ENCODE peak calls at places on chromosome 16, in four cellular contexts. One of them, this sample, is unnamed.

GRCh38 chr16:27920391-27920891 is 143.1 kb downstream of the GSG1L start:
- DNase-seq in GM12878: no peak
- DNase-seq in H1: peak
- DNase-seq in HepG2: peak
- DNase-seq in this sample: peak

GRCh38 chr16:70747703-70748631 is 53.0 kb downstream of the VAC14 start:
- DNase-seq in GM12878: no peak
- DNase-seq in H1: no peak
- DNase-seq in HepG2: no peak
- DNase-seq in this sample: no peak

GRCh38 chr16:23134274-23134673 is 15.0 kb downstream of the USP31 start:
- DNase-seq in GM12878: no peak
- DNase-seq in H1: no peak
- DNase-seq in HepG2: peak
- DNase-seq in this sample: no peak

GRCh38 chr16:69818811-69819587 is 56.9 kb downstream of the WWP2 start:
- DNase-seq in GM12878: no peak
- DNase-seq in H1: no peak
- DNase-seq in HepG2: no peak
- DNase-seq in this sample: peak

GRCh38 chr16:31265329-31266245 is 5.8 kb downstream of the ITGAM start:
- DNase-seq in GM12878: peak
- DNase-seq in H1: peak
- DNase-seq in HepG2: no peak
- DNase-seq in this sample: no peak

GRCh38 chr16:72172105-72173034 is at the start of gene PMFBP1:
- DNase-seq in GM12878: peak
- DNase-seq in H1: no peak
- DNase-seq in HepG2: peak
- DNase-seq in this sample: no peak

GRCh38 chr16:719815-720506 is 985 bp upstream of the ANTKMT start:
- DNase-seq in GM12878: no peak
- DNase-seq in H1: no peak
- DNase-seq in HepG2: peak
- DNase-seq in this sample: no peak

GRCh38 chr16:71311553-71312158 is 22.5 kb upstream of the CMTR2 start:
- DNase-seq in GM12878: no peak
- DNase-seq in H1: peak
- DNase-seq in HepG2: peak
- DNase-seq in this sample: peak

GRCh38 chr16:15494231-15494630 is 59.8 kb downstream of the BMERB1 start:
- DNase-seq in GM12878: no peak
- DNase-seq in H1: no peak
- DNase-seq in HepG2: peak
- DNase-seq in this sample: no peak

GRCh38 chr16:56866955-56867830 is 2.2 kb downstream of the SLC12A3 start:
- DNase-seq in GM12878: no peak
- DNase-seq in H1: peak
- DNase-seq in HepG2: peak
- DNase-seq in this sample: no peak

GRCh38 chr16:49921106-49921505 is 65.2 kb upstream of the ZNF423 start:
- DNase-seq in GM12878: no peak
- DNase-seq in H1: no peak
- DNase-seq in HepG2: no peak
- DNase-seq in this sample: no peak

GRCh38 chr16:64339052-64339770 is 782.7 kb downstream of the CDH11 start:
- DNase-seq in GM12878: no peak
- DNase-seq in H1: no peak
- DNase-seq in HepG2: no peak
- DNase-seq in this sample: no peak

GRCh38 chr16:68972008-68972407 is 128.7 kb downstream of the TANGO6 start:
- DNase-seq in GM12878: no peak
- DNase-seq in H1: peak
- DNase-seq in HepG2: no peak
- DNase-seq in this sample: peak

GRCh38 chr16:49493836-49494235 is 120.2 kb downstream of the C16orf78 start:
- DNase-seq in GM12878: no peak
- DNase-seq in H1: no peak
- DNase-seq in HepG2: no peak
- DNase-seq in this sample: no peak

GRCh38 chr16:57123216-57123968 is 31.0 kb downstream of the CPNE2 start:
- DNase-seq in GM12878: no peak
- DNase-seq in H1: no peak
- DNase-seq in HepG2: no peak
- DNase-seq in this sample: no peak

GRCh38 chr16:58346831-58347371 is 45.4 kb upstream of the GINS3 start:
- DNase-seq in GM12878: no peak
- DNase-seq in H1: no peak
- DNase-seq in HepG2: no peak
- DNase-seq in this sample: no peak

GRCh38 chr16:2429771-2430663 is 770 bp downstream of the CCNF start:
- DNase-seq in GM12878: no peak
- DNase-seq in H1: no peak
- DNase-seq in HepG2: peak
- DNase-seq in this sample: no peak

DNA sequence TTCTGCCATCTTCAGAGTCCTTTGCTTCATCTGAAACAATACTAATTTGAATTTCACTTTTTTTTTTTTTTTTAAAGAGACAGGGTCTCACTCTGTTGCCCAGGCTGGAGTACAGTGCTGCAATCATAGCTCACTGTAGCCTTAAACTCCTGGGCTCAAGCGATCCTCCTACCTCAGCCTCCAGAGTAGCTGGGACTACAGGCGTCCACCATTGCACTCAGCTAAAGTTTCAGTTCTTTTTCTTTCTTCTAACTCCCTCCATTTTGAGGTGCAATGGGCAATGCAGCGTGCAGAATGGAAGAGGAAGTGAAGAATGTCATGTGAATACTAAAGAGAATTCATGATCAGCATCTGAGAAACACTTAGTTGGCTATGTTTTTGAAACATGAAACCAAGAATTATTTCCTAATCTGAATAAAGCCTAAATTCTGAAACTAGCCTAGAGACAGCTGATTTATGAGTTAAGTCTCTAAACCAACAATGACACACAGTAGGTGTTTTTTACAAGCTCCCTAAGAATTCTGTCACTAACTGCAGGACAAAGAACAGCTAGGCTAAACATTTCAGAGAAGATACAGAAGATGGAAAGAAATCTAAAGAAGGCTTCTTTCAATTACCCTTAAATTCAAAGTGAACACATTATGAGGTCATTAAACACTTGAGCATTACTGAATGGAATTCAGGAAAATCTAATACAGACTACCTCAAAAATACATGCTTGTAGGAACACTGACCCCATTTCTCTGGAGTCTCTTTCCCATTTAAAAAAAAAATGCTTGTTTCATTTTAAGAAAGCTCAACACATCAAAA is 21.0 kb downstream of the SNN start:
- DNase-seq in GM12878: peak
- DNase-seq in H1: no peak
- DNase-seq in HepG2: no peak
- DNase-seq in this sample: no peak
- H3K4me3 ChIP-seq in GM12878: no peak
- H3K4me3 ChIP-seq in H1: no peak
- H3K4me3 ChIP-seq in HepG2: no peak
- H3K4me3 ChIP-seq in this sample: no peak

GRCh38 chr16:4966736-4967453 is 8.8 kb downstream of the SEC14L5 start:
- DNase-seq in GM12878: no peak
- DNase-seq in H1: no peak
- DNase-seq in HepG2: no peak
- DNase-seq in this sample: no peak
- H3K9ac ChIP-seq in GM12878: no peak
- H3K9ac ChIP-seq in H1: no peak
- H3K9ac ChIP-seq in HepG2: no peak
- H3K9ac ChIP-seq in this sample: no peak

GRCh38 chr16:88710556-88710955 is 4.3 kb downstream of the CTU2 start:
- DNase-seq in GM12878: no peak
- DNase-seq in H1: no peak
- DNase-seq in HepG2: no peak
- DNase-seq in this sample: no peak
- TF ChIP-seq SUZ12 in GM12878: no peak
- TF ChIP-seq SUZ12 in H1: no peak
- TF ChIP-seq SUZ12 in HepG2: no peak
- TF ChIP-seq SUZ12 in this sample: no peak

GRCh38 chr16:11603331-11603750 is 16.6 kb upstream of the LITAF start:
- DNase-seq in GM12878: no peak
- DNase-seq in H1: no peak
- DNase-seq in HepG2: no peak
- DNase-seq in this sample: peak
- H3K4me3 ChIP-seq in GM12878: no peak
- H3K4me3 ChIP-seq in H1: no peak
- H3K4me3 ChIP-seq in HepG2: no peak
- H3K4me3 ChIP-seq in this sample: no peak

DNA sequence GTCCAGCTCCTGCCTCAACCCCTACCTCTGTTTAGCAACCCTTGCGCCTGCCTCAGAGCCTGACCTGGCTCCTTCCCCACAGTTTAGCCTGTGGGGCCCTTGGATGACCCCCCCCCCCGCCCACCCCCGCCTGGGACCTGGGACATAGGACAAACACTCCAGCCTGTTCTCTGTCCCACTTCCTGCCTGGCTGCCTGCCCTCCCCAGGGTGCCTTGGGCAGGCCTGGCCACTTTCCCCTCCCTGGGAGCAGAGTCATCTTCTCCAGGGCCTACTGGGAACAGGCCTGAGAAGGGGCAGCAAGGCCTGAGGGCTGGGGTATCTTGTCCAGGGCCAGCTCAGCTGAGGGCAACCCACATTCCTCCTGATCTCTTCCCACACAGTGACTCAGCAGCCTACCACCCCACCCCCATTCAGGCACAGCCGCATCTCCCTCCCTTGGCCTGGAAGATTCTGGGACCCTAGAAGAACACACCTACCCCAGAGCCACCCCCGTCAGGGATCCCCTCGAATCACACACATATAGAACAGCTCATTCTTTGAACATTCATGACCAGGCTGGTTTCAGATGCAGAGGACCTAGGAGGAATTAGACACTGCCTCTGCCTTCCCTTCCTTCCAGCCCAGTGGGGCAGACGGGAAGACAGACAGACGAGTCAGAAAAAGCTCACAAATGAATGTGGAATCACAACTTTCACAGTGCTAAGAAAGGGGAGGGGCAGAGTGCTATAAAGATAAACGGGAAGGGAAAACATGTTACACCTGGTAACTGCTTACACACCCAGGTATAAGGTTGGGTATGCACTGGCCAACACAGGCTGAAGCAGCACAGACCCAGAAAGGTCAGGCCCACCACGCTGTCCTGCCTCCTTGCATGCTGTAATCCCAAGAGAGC is 6.0 kb downstream of the FHOD1 start:
- DNase-seq in GM12878: no peak
- DNase-seq in H1: no peak
- DNase-seq in HepG2: peak
- DNase-seq in this sample: peak
- H3K9ac ChIP-seq in GM12878: no peak
- H3K9ac ChIP-seq in H1: peak
- H3K9ac ChIP-seq in HepG2: peak
- H3K9ac ChIP-seq in this sample: peak

GRCh38 chr16:87698676-87699179 is 67.1 kb downstream of the KLHDC4 start:
- DNase-seq in GM12878: no peak
- DNase-seq in H1: no peak
- DNase-seq in HepG2: no peak
- DNase-seq in this sample: no peak
- TF ChIP-seq SUZ12 in GM12878: no peak
- TF ChIP-seq SUZ12 in H1: no peak
- TF ChIP-seq SUZ12 in HepG2: no peak
- TF ChIP-seq SUZ12 in this sample: no peak

DNA sequence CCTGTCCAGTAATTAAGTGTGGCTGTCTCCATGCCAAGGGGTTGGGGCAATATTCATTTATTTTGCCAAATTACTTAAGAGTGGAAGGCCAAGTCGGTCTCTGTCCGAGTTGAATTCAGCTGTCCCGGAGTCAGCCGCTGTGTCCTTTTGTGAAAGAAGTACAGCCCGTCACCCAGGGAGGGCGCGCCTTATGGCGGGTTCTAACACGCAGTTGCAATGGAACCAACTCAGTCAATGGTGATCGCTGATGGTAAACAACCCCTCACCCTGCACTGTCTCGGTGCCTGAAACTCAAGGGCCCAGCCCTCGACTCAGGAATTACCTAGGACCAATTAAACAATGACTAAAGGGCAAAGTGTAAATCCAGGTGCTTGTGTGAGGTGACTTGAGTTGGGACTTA is 22.3 kb downstream of the KIAA0513 start:
- DNase-seq in GM12878: no peak
- DNase-seq in H1: no peak
- DNase-seq in HepG2: no peak
- DNase-seq in this sample: no peak
- H3K4me3 ChIP-seq in GM12878: no peak
- H3K4me3 ChIP-seq in H1: no peak
- H3K4me3 ChIP-seq in HepG2: no peak
- H3K4me3 ChIP-seq in this sample: no peak